ENCODE peak calls at places on chromosomes 2 and 18, in six cellular contexts. V is right atrium auricular region, S is cardiac muscle cell, R is stomach, B is body of pancreas, Y is neural progenitor cell. H is an unnamed sample.

GRCh38 chr2:36695746-36696415 is 626 bp upstream of the VIT start:
- DNase-seq in V (no peak), S (peak), R (no peak), B (no peak), Y (no peak), H (no peak)

GRCh38 chr2:117980783-117981676 is 32.8 kb downstream of the CCDC93 start:
- DNase-seq in V (no peak), S (peak), R (no peak), B (no peak), Y (no peak), H (no peak)

GRCh38 chr2:92072461-92073035 is 2798.7 kb upstream of the TEKT4 start:
- DNase-seq in V (no peak), S (no peak), R (peak), B (no peak), Y (no peak), H (no peak)

GRCh38 chr18:2114289-2114688 is 457.0 kb downstream of the METTL4 start:
- DNase-seq in V (no peak), S (no peak), R (no peak), B (no peak), Y (peak), H (no peak)

GRCh38 chr18:53792762-53793161 is 431.7 kb downstream of the MBD2 start:
- DNase-seq in V (no peak), S (no peak), R (no peak), B (no peak), Y (no peak), H (no peak)

GRCh38 chr2:95377724-95378123 is 24.8 kb upstream of the FAHD2A start:
- DNase-seq in V (no peak), S (no peak), R (no peak), B (no peak), Y (no peak), H (no peak)

GRCh38 chr18:48680871-48681270 is 142.0 kb downstream of the CTIF start:
- DNase-seq in V (peak), S (peak), R (no peak), B (peak), Y (peak), H (no peak)

GRCh38 chr2:181070119-181070833 is 89.9 kb downstream of the UBE2E3 start:
- DNase-seq in V (no peak), S (peak), R (no peak), B (no peak), Y (no peak), H (no peak)

GRCh38 chr2:155350783-155351580 is 652.5 kb downstream of the KCNJ3 start:
- DNase-seq in V (no peak), S (no peak), R (no peak), B (no peak), Y (no peak), H (no peak)

GRCh38 chr18:21389903-21390302 is 147.9 kb downstream of the GREB1L start:
- DNase-seq in V (no peak), S (no peak), R (no peak), B (no peak), Y (no peak), H (no peak)

GRCh38 chr2:38666578-38666926 is 638 bp downstream of the GALM start:
- DNase-seq in V (no peak), S (peak), R (peak), B (peak), Y (no peak), H (peak)

GRCh38 chr2:105196651-105197050 is 44.9 kb upstream of the GPR45 start:
- DNase-seq in V (no peak), S (no peak), R (no peak), B (no peak), Y (no peak), H (no peak)

GRCh38 chr2:172931256-172931894 is 144.3 kb upstream of the MAP3K20 start:
- DNase-seq in V (no peak), S (peak), R (no peak), B (no peak), Y (peak), H (no peak)

GRCh38 chr2:233331536-233331935 is 22.8 kb upstream of the DGKD start:
- DNase-seq in V (peak), S (no peak), R (peak), B (peak), Y (no peak), H (peak)

GRCh38 chr2:138335036-138335435 is 166.5 kb upstream of the SPOPL start:
- DNase-seq in V (no peak), S (peak), R (no peak), B (no peak), Y (no peak), H (no peak)

GRCh38 chr18:79560042-79560860 is 119.4 kb upstream of the CTDP1 start:
- DNase-seq in V (no peak), S (no peak), R (no peak), B (no peak), Y (no peak), H (peak)

GRCh38 chr2:37711308-37711731 is 39.9 kb upstream of the CDC42EP3 start:
- DNase-seq in V (no peak), S (peak), R (no peak), B (no peak), Y (peak), H (peak)

GRCh38 chr18:58838946-58839345 is 25.7 kb upstream of the ZNF532 start:
- DNase-seq in V (no peak), S (no peak), R (no peak), B (no peak), Y (no peak), H (no peak)

GRCh38 chr2:232994446-232994845 is 18.6 kb downstream of the NGEF start:
- DNase-seq in V (peak), S (no peak), R (no peak), B (no peak), Y (no peak), H (no peak)

GRCh38 chr2:161208527-161209139 is 48.4 kb downstream of the TANK start:
- DNase-seq in V (no peak), S (peak), R (no peak), B (no peak), Y (peak), H (no peak)

GRCh38 chr2:239442192-239442591 is 41.4 kb upstream of the HDAC4 start:
- DNase-seq in V (no peak), S (no peak), R (no peak), B (no peak), Y (no peak), H (no peak)

GRCh38 chr2:140696449-140696848 is 1434.4 kb downstream of the LRP1B start:
- DNase-seq in V (no peak), S (no peak), R (no peak), B (no peak), Y (no peak), H (no peak)

GRCh38 chr18:9337875-9338274 is 3.3 kb downstream of the TWSG1 start:
- DNase-seq in V (no peak), S (no peak), R (no peak), B (no peak), Y (no peak), H (no peak)

GRCh38 chr2:230711224-230711623 is 1.4 kb upstream of the CAB39 start:
- DNase-seq in V (no peak), S (no peak), R (no peak), B (no peak), Y (no peak), H (no peak)

GRCh38 chr2:213279961-213280360 is 4.3 kb upstream of the SPAG16 start:
- DNase-seq in V (no peak), S (peak), R (no peak), B (peak), Y (no peak), H (no peak)

GRCh38 chr2:109347626-109348025 is 218.6 kb downstream of the SH3RF3 start:
- DNase-seq in V (peak), S (no peak), R (no peak), B (no peak), Y (no peak), H (no peak)

GRCh38 chr2:194090251-194090905 is 1566.6 kb upstream of the SLC39A10 start:
- DNase-seq in V (no peak), S (no peak), R (no peak), B (no peak), Y (no peak), H (no peak)

GRCh38 chr2:188813315-188813714 is 160.9 kb upstream of the COL3A1 start:
- DNase-seq in V (no peak), S (peak), R (no peak), B (no peak), Y (no peak), H (no peak)

GRCh38 chr2:73780242-73780582 is 309 bp upstream of the DUSP11 start:
- DNase-seq in V (no peak), S (no peak), R (no peak), B (no peak), Y (no peak), H (no peak)
- H3K27ac ChIP-seq in V (peak), S (no peak), R (no peak), B (peak), Y (no peak), H (peak)

DNA sequence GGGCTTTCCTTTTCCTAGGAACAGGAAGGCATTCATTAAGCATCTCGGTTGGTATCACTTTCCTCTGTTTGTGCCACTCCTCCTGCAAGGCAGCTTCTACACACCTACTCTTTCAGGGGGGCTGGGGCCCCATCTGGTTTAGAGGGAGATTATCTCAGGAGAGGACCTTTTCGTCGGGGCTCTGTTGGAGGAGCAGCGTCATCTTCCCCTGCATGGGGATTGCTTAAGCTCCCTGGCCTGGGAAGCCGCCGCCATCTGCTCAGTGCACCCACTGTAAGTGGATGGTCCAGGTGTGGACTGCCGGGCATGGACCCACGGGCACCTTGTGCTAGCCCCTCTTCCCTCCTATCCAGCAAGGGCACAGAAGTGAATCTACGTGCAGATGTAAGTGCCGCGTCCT is 355.3 kb upstream of the SMIM21 start:
- DNase-seq in V (no peak), S (no peak), R (no peak), B (no peak), Y (no peak), H (no peak)
- H3K4me3 ChIP-seq in V (no peak), S (no peak), R (no peak), B (no peak), Y (no peak), H (no peak)

GRCh38 chr2:237257471-237257951 is 156.5 kb downstream of the COL6A3 start:
- DNase-seq in V (no peak), S (peak), R (no peak), B (no peak), Y (no peak), H (no peak)
- H3K27ac ChIP-seq in V (peak), S (no peak), R (peak), B (no peak), Y (no peak), H (no peak)

GRCh38 chr18:75161629-75162028 is 47.3 kb downstream of the PTGR3 start:
- DNase-seq in V (no peak), S (peak), R (peak), B (peak), Y (no peak), H (no peak)
- H3K4me3 ChIP-seq in V (peak), S (no peak), R (peak), B (no peak), Y (no peak), H (peak)